ENCODE peak calls at places on chromosomes 5 and 9, in eight cellular contexts. One of them, this sample, is unnamed.

GRCh38 chr9:70259512-70259802 is 679 bp downstream of the SMC5 start:
- DNase-seq in GM04504: no peak
- DNase-seq in stimulated activated CD8-positive, alpha-beta memory T cell treated with anti-CD3 and anti-CD28 coated beads, Interleukin-15, amount 100 ng/mL, for 48 hours: no peak
- DNase-seq in PC-9: no peak
- DNase-seq in amygdala: no peak
- DNase-seq in pancreas: no peak
- DNase-seq in GM10248: no peak
- DNase-seq in activated CD4-positive, alpha-beta T cell treated with anti-CD3 and anti-CD28 coated beads, Interleukin-2, amount 10 ng/mL, durations not matched to agents 7 days and 5 days: no peak
- DNase-seq in this sample: no peak

GRCh38 chr5:14410068-14410941 is 171.3 kb upstream of the OTULINL start:
- DNase-seq in GM04504: no peak
- DNase-seq in stimulated activated CD8-positive, alpha-beta memory T cell treated with anti-CD3 and anti-CD28 coated beads, Interleukin-15, amount 100 ng/mL, for 48 hours: no peak
- DNase-seq in PC-9: no peak
- DNase-seq in amygdala: no peak
- DNase-seq in pancreas: no peak
- DNase-seq in GM10248: no peak
- DNase-seq in activated CD4-positive, alpha-beta T cell treated with anti-CD3 and anti-CD28 coated beads, Interleukin-2, amount 10 ng/mL, durations not matched to agents 7 days and 5 days: no peak
- DNase-seq in this sample: peak

GRCh38 chr5:74370168-74370567 is 270.4 kb downstream of the ENC1 start:
- DNase-seq in GM04504: no peak
- DNase-seq in stimulated activated CD8-positive, alpha-beta memory T cell treated with anti-CD3 and anti-CD28 coated beads, Interleukin-15, amount 100 ng/mL, for 48 hours: no peak
- DNase-seq in PC-9: no peak
- DNase-seq in amygdala: no peak
- DNase-seq in pancreas: no peak
- DNase-seq in GM10248: no peak
- DNase-seq in activated CD4-positive, alpha-beta T cell treated with anti-CD3 and anti-CD28 coated beads, Interleukin-2, amount 10 ng/mL, durations not matched to agents 7 days and 5 days: no peak
- DNase-seq in this sample: no peak

GRCh38 chr9:5042661-5043178 is 57.6 kb downstream of the JAK2 start:
- DNase-seq in GM04504: no peak
- DNase-seq in stimulated activated CD8-positive, alpha-beta memory T cell treated with anti-CD3 and anti-CD28 coated beads, Interleukin-15, amount 100 ng/mL, for 48 hours: no peak
- DNase-seq in PC-9: no peak
- DNase-seq in amygdala: no peak
- DNase-seq in pancreas: peak
- DNase-seq in GM10248: no peak
- DNase-seq in activated CD4-positive, alpha-beta T cell treated with anti-CD3 and anti-CD28 coated beads, Interleukin-2, amount 10 ng/mL, durations not matched to agents 7 days and 5 days: no peak
- DNase-seq in this sample: no peak

GRCh38 chr5:143657814-143658395 is 154.1 kb upstream of the HMHB1 start:
- DNase-seq in GM04504: no peak
- DNase-seq in stimulated activated CD8-positive, alpha-beta memory T cell treated with anti-CD3 and anti-CD28 coated beads, Interleukin-15, amount 100 ng/mL, for 48 hours: no peak
- DNase-seq in PC-9: peak
- DNase-seq in amygdala: no peak
- DNase-seq in pancreas: no peak
- DNase-seq in GM10248: no peak
- DNase-seq in activated CD4-positive, alpha-beta T cell treated with anti-CD3 and anti-CD28 coated beads, Interleukin-2, amount 10 ng/mL, durations not matched to agents 7 days and 5 days: no peak
- DNase-seq in this sample: no peak

GRCh38 chr5:64925123-64925522 is 156.4 kb downstream of the CWC27 start:
- DNase-seq in GM04504: no peak
- DNase-seq in stimulated activated CD8-positive, alpha-beta memory T cell treated with anti-CD3 and anti-CD28 coated beads, Interleukin-15, amount 100 ng/mL, for 48 hours: no peak
- DNase-seq in PC-9: no peak
- DNase-seq in amygdala: no peak
- DNase-seq in pancreas: no peak
- DNase-seq in GM10248: no peak
- DNase-seq in activated CD4-positive, alpha-beta T cell treated with anti-CD3 and anti-CD28 coated beads, Interleukin-2, amount 10 ng/mL, durations not matched to agents 7 days and 5 days: no peak
- DNase-seq in this sample: no peak

GRCh38 chr9:134807726-134808125 is 72.9 kb upstream of the FCN2 start:
- DNase-seq in GM04504: peak
- DNase-seq in stimulated activated CD8-positive, alpha-beta memory T cell treated with anti-CD3 and anti-CD28 coated beads, Interleukin-15, amount 100 ng/mL, for 48 hours: no peak
- DNase-seq in PC-9: no peak
- DNase-seq in amygdala: no peak
- DNase-seq in pancreas: no peak
- DNase-seq in GM10248: no peak
- DNase-seq in activated CD4-positive, alpha-beta T cell treated with anti-CD3 and anti-CD28 coated beads, Interleukin-2, amount 10 ng/mL, durations not matched to agents 7 days and 5 days: no peak
- DNase-seq in this sample: peak

GRCh38 chr5:40646286-40646685 is 33.4 kb upstream of the PTGER4 start:
- DNase-seq in GM04504: no peak
- DNase-seq in stimulated activated CD8-positive, alpha-beta memory T cell treated with anti-CD3 and anti-CD28 coated beads, Interleukin-15, amount 100 ng/mL, for 48 hours: no peak
- DNase-seq in PC-9: no peak
- DNase-seq in amygdala: no peak
- DNase-seq in pancreas: no peak
- DNase-seq in GM10248: no peak
- DNase-seq in activated CD4-positive, alpha-beta T cell treated with anti-CD3 and anti-CD28 coated beads, Interleukin-2, amount 10 ng/mL, durations not matched to agents 7 days and 5 days: no peak
- DNase-seq in this sample: no peak

GRCh38 chr5:57216714-57217113 is 42.9 kb downstream of the GPBP1 start:
- DNase-seq in GM04504: no peak
- DNase-seq in stimulated activated CD8-positive, alpha-beta memory T cell treated with anti-CD3 and anti-CD28 coated beads, Interleukin-15, amount 100 ng/mL, for 48 hours: no peak
- DNase-seq in PC-9: peak
- DNase-seq in amygdala: no peak
- DNase-seq in pancreas: no peak
- DNase-seq in GM10248: no peak
- DNase-seq in activated CD4-positive, alpha-beta T cell treated with anti-CD3 and anti-CD28 coated beads, Interleukin-2, amount 10 ng/mL, durations not matched to agents 7 days and 5 days: no peak
- DNase-seq in this sample: peak

GRCh38 chr9:121698627-121699270 is 47.3 kb downstream of the DAB2IP start:
- DNase-seq in GM04504: no peak
- DNase-seq in stimulated activated CD8-positive, alpha-beta memory T cell treated with anti-CD3 and anti-CD28 coated beads, Interleukin-15, amount 100 ng/mL, for 48 hours: no peak
- DNase-seq in PC-9: no peak
- DNase-seq in amygdala: no peak
- DNase-seq in pancreas: peak
- DNase-seq in GM10248: peak
- DNase-seq in activated CD4-positive, alpha-beta T cell treated with anti-CD3 and anti-CD28 coated beads, Interleukin-2, amount 10 ng/mL, durations not matched to agents 7 days and 5 days: peak
- DNase-seq in this sample: no peak

GRCh38 chr9:6644346-6645152 is 980 bp downstream of the GLDC start:
- DNase-seq in GM04504: no peak
- DNase-seq in stimulated activated CD8-positive, alpha-beta memory T cell treated with anti-CD3 and anti-CD28 coated beads, Interleukin-15, amount 100 ng/mL, for 48 hours: no peak
- DNase-seq in PC-9: no peak
- DNase-seq in amygdala: no peak
- DNase-seq in pancreas: no peak
- DNase-seq in GM10248: peak
- DNase-seq in activated CD4-positive, alpha-beta T cell treated with anti-CD3 and anti-CD28 coated beads, Interleukin-2, amount 10 ng/mL, durations not matched to agents 7 days and 5 days: no peak
- DNase-seq in this sample: no peak

GRCh38 chr5:98741926-98742325 is 31.5 kb upstream of the RGMB start:
- DNase-seq in GM04504: no peak
- DNase-seq in stimulated activated CD8-positive, alpha-beta memory T cell treated with anti-CD3 and anti-CD28 coated beads, Interleukin-15, amount 100 ng/mL, for 48 hours: no peak
- DNase-seq in PC-9: no peak
- DNase-seq in amygdala: no peak
- DNase-seq in pancreas: no peak
- DNase-seq in GM10248: no peak
- DNase-seq in activated CD4-positive, alpha-beta T cell treated with anti-CD3 and anti-CD28 coated beads, Interleukin-2, amount 10 ng/mL, durations not matched to agents 7 days and 5 days: no peak
- DNase-seq in this sample: no peak

GRCh38 chr5:157143127-157143959 is 678 bp upstream of the MED7 start:
- DNase-seq in GM04504: peak
- DNase-seq in stimulated activated CD8-positive, alpha-beta memory T cell treated with anti-CD3 and anti-CD28 coated beads, Interleukin-15, amount 100 ng/mL, for 48 hours: no peak
- DNase-seq in PC-9: no peak
- DNase-seq in amygdala: peak
- DNase-seq in pancreas: peak
- DNase-seq in GM10248: peak
- DNase-seq in activated CD4-positive, alpha-beta T cell treated with anti-CD3 and anti-CD28 coated beads, Interleukin-2, amount 10 ng/mL, durations not matched to agents 7 days and 5 days: peak
- DNase-seq in this sample: peak

GRCh38 chr5:50733737-50734136 is 67.3 kb downstream of the PARP8 start:
- DNase-seq in GM04504: no peak
- DNase-seq in stimulated activated CD8-positive, alpha-beta memory T cell treated with anti-CD3 and anti-CD28 coated beads, Interleukin-15, amount 100 ng/mL, for 48 hours: no peak
- DNase-seq in PC-9: no peak
- DNase-seq in amygdala: no peak
- DNase-seq in pancreas: no peak
- DNase-seq in GM10248: no peak
- DNase-seq in activated CD4-positive, alpha-beta T cell treated with anti-CD3 and anti-CD28 coated beads, Interleukin-2, amount 10 ng/mL, durations not matched to agents 7 days and 5 days: no peak
- DNase-seq in this sample: no peak

GRCh38 chr9:111036946-111037743 is 1.1 kb downstream of the LPAR1 start:
- DNase-seq in GM04504: no peak
- DNase-seq in stimulated activated CD8-positive, alpha-beta memory T cell treated with anti-CD3 and anti-CD28 coated beads, Interleukin-15, amount 100 ng/mL, for 48 hours: no peak
- DNase-seq in PC-9: no peak
- DNase-seq in amygdala: peak
- DNase-seq in pancreas: no peak
- DNase-seq in GM10248: no peak
- DNase-seq in activated CD4-positive, alpha-beta T cell treated with anti-CD3 and anti-CD28 coated beads, Interleukin-2, amount 10 ng/mL, durations not matched to agents 7 days and 5 days: no peak
- DNase-seq in this sample: peak

GRCh38 chr5:145981612-145982571 is 45.5 kb downstream of the SH3RF2 start:
- DNase-seq in GM04504: no peak
- DNase-seq in stimulated activated CD8-positive, alpha-beta memory T cell treated with anti-CD3 and anti-CD28 coated beads, Interleukin-15, amount 100 ng/mL, for 48 hours: no peak
- DNase-seq in PC-9: peak
- DNase-seq in amygdala: no peak
- DNase-seq in pancreas: no peak
- DNase-seq in GM10248: no peak
- DNase-seq in activated CD4-positive, alpha-beta T cell treated with anti-CD3 and anti-CD28 coated beads, Interleukin-2, amount 10 ng/mL, durations not matched to agents 7 days and 5 days: no peak
- DNase-seq in this sample: no peak

GRCh38 chr9:93452710-93453046 is 703 bp downstream of the FAM120AOS start:
- DNase-seq in GM04504: no peak
- DNase-seq in stimulated activated CD8-positive, alpha-beta memory T cell treated with anti-CD3 and anti-CD28 coated beads, Interleukin-15, amount 100 ng/mL, for 48 hours: no peak
- DNase-seq in PC-9: peak
- DNase-seq in amygdala: no peak
- DNase-seq in pancreas: no peak
- DNase-seq in GM10248: no peak
- DNase-seq in activated CD4-positive, alpha-beta T cell treated with anti-CD3 and anti-CD28 coated beads, Interleukin-2, amount 10 ng/mL, durations not matched to agents 7 days and 5 days: no peak
- DNase-seq in this sample: no peak

GRCh38 chr5:2997179-2997578 is 245.7 kb upstream of the IRX2 start:
- DNase-seq in GM04504: no peak
- DNase-seq in stimulated activated CD8-positive, alpha-beta memory T cell treated with anti-CD3 and anti-CD28 coated beads, Interleukin-15, amount 100 ng/mL, for 48 hours: no peak
- DNase-seq in PC-9: no peak
- DNase-seq in amygdala: no peak
- DNase-seq in pancreas: no peak
- DNase-seq in GM10248: no peak
- DNase-seq in activated CD4-positive, alpha-beta T cell treated with anti-CD3 and anti-CD28 coated beads, Interleukin-2, amount 10 ng/mL, durations not matched to agents 7 days and 5 days: no peak
- DNase-seq in this sample: no peak

GRCh38 chr9:93270976-93271375 is 87.0 kb downstream of the WNK2 start:
- DNase-seq in GM04504: no peak
- DNase-seq in stimulated activated CD8-positive, alpha-beta memory T cell treated with anti-CD3 and anti-CD28 coated beads, Interleukin-15, amount 100 ng/mL, for 48 hours: no peak
- DNase-seq in PC-9: no peak
- DNase-seq in amygdala: no peak
- DNase-seq in pancreas: no peak
- DNase-seq in GM10248: peak
- DNase-seq in activated CD4-positive, alpha-beta T cell treated with anti-CD3 and anti-CD28 coated beads, Interleukin-2, amount 10 ng/mL, durations not matched to agents 7 days and 5 days: peak
- DNase-seq in this sample: no peak

GRCh38 chr5:3361811-3362605 is 233.6 kb upstream of the IRX1 start:
- DNase-seq in GM04504: no peak
- DNase-seq in stimulated activated CD8-positive, alpha-beta memory T cell treated with anti-CD3 and anti-CD28 coated beads, Interleukin-15, amount 100 ng/mL, for 48 hours: no peak
- DNase-seq in PC-9: no peak
- DNase-seq in amygdala: no peak
- DNase-seq in pancreas: no peak
- DNase-seq in GM10248: no peak
- DNase-seq in activated CD4-positive, alpha-beta T cell treated with anti-CD3 and anti-CD28 coated beads, Interleukin-2, amount 10 ng/mL, durations not matched to agents 7 days and 5 days: no peak
- DNase-seq in this sample: no peak

GRCh38 chr5:43396762-43397304 is 15.4 kb downstream of the CCL28 start:
- DNase-seq in GM04504: no peak
- DNase-seq in stimulated activated CD8-positive, alpha-beta memory T cell treated with anti-CD3 and anti-CD28 coated beads, Interleukin-15, amount 100 ng/mL, for 48 hours: peak
- DNase-seq in PC-9: no peak
- DNase-seq in amygdala: no peak
- DNase-seq in pancreas: peak
- DNase-seq in GM10248: peak
- DNase-seq in activated CD4-positive, alpha-beta T cell treated with anti-CD3 and anti-CD28 coated beads, Interleukin-2, amount 10 ng/mL, durations not matched to agents 7 days and 5 days: peak
- DNase-seq in this sample: peak

GRCh38 chr5:157215826-157216167 is 35.2 kb downstream of the ITK start:
- DNase-seq in GM04504: no peak
- DNase-seq in stimulated activated CD8-positive, alpha-beta memory T cell treated with anti-CD3 and anti-CD28 coated beads, Interleukin-15, amount 100 ng/mL, for 48 hours: no peak
- DNase-seq in PC-9: no peak
- DNase-seq in amygdala: no peak
- DNase-seq in pancreas: no peak
- DNase-seq in GM10248: no peak
- DNase-seq in activated CD4-positive, alpha-beta T cell treated with anti-CD3 and anti-CD28 coated beads, Interleukin-2, amount 10 ng/mL, durations not matched to agents 7 days and 5 days: no peak
- DNase-seq in this sample: no peak

GRCh38 chr9:86891886-86892437 is 55.3 kb downstream of the GAS1 start:
- DNase-seq in GM04504: no peak
- DNase-seq in stimulated activated CD8-positive, alpha-beta memory T cell treated with anti-CD3 and anti-CD28 coated beads, Interleukin-15, amount 100 ng/mL, for 48 hours: no peak
- DNase-seq in PC-9: no peak
- DNase-seq in amygdala: no peak
- DNase-seq in pancreas: no peak
- DNase-seq in GM10248: no peak
- DNase-seq in activated CD4-positive, alpha-beta T cell treated with anti-CD3 and anti-CD28 coated beads, Interleukin-2, amount 10 ng/mL, durations not matched to agents 7 days and 5 days: no peak
- DNase-seq in this sample: no peak

GRCh38 chr9:93111371-93112115 is 15.5 kb downstream of the CARD19 start:
- DNase-seq in GM04504: no peak
- DNase-seq in stimulated activated CD8-positive, alpha-beta memory T cell treated with anti-CD3 and anti-CD28 coated beads, Interleukin-15, amount 100 ng/mL, for 48 hours: no peak
- DNase-seq in PC-9: peak
- DNase-seq in amygdala: no peak
- DNase-seq in pancreas: peak
- DNase-seq in GM10248: no peak
- DNase-seq in activated CD4-positive, alpha-beta T cell treated with anti-CD3 and anti-CD28 coated beads, Interleukin-2, amount 10 ng/mL, durations not matched to agents 7 days and 5 days: no peak
- DNase-seq in this sample: peak

GRCh38 chr5:81530919-81531318 is 137.0 kb upstream of the ACOT12 start:
- DNase-seq in GM04504: no peak
- DNase-seq in stimulated activated CD8-positive, alpha-beta memory T cell treated with anti-CD3 and anti-CD28 coated beads, Interleukin-15, amount 100 ng/mL, for 48 hours: no peak
- DNase-seq in PC-9: no peak
- DNase-seq in amygdala: no peak
- DNase-seq in pancreas: no peak
- DNase-seq in GM10248: no peak
- DNase-seq in activated CD4-positive, alpha-beta T cell treated with anti-CD3 and anti-CD28 coated beads, Interleukin-2, amount 10 ng/mL, durations not matched to agents 7 days and 5 days: no peak
- DNase-seq in this sample: peak

GRCh38 chr5:157222506-157223230 is 42.0 kb downstream of the ITK start:
- DNase-seq in GM04504: peak
- DNase-seq in stimulated activated CD8-positive, alpha-beta memory T cell treated with anti-CD3 and anti-CD28 coated beads, Interleukin-15, amount 100 ng/mL, for 48 hours: no peak
- DNase-seq in PC-9: no peak
- DNase-seq in amygdala: no peak
- DNase-seq in pancreas: no peak
- DNase-seq in GM10248: no peak
- DNase-seq in activated CD4-positive, alpha-beta T cell treated with anti-CD3 and anti-CD28 coated beads, Interleukin-2, amount 10 ng/mL, durations not matched to agents 7 days and 5 days: peak
- DNase-seq in this sample: peak

GRCh38 chr5:139746691-139747582 is 48.7 kb upstream of the PSD2 start:
- DNase-seq in GM04504: no peak
- DNase-seq in stimulated activated CD8-positive, alpha-beta memory T cell treated with anti-CD3 and anti-CD28 coated beads, Interleukin-15, amount 100 ng/mL, for 48 hours: peak
- DNase-seq in PC-9: no peak
- DNase-seq in amygdala: no peak
- DNase-seq in pancreas: peak
- DNase-seq in GM10248: peak
- DNase-seq in activated CD4-positive, alpha-beta T cell treated with anti-CD3 and anti-CD28 coated beads, Interleukin-2, amount 10 ng/mL, durations not matched to agents 7 days and 5 days: peak
- DNase-seq in this sample: no peak

GRCh38 chr5:121915765-121916164 is 46.0 kb upstream of the SRFBP1 start:
- DNase-seq in GM04504: peak
- DNase-seq in stimulated activated CD8-positive, alpha-beta memory T cell treated with anti-CD3 and anti-CD28 coated beads, Interleukin-15, amount 100 ng/mL, for 48 hours: no peak
- DNase-seq in PC-9: no peak
- DNase-seq in amygdala: no peak
- DNase-seq in pancreas: peak
- DNase-seq in GM10248: no peak
- DNase-seq in activated CD4-positive, alpha-beta T cell treated with anti-CD3 and anti-CD28 coated beads, Interleukin-2, amount 10 ng/mL, durations not matched to agents 7 days and 5 days: no peak
- DNase-seq in this sample: no peak

GRCh38 chr5:109281136-109281690 is 128.6 kb downstream of the PJA2 start:
- DNase-seq in GM04504: no peak
- DNase-seq in stimulated activated CD8-positive, alpha-beta memory T cell treated with anti-CD3 and anti-CD28 coated beads, Interleukin-15, amount 100 ng/mL, for 48 hours: no peak
- DNase-seq in PC-9: no peak
- DNase-seq in amygdala: no peak
- DNase-seq in pancreas: peak
- DNase-seq in GM10248: no peak
- DNase-seq in activated CD4-positive, alpha-beta T cell treated with anti-CD3 and anti-CD28 coated beads, Interleukin-2, amount 10 ng/mL, durations not matched to agents 7 days and 5 days: no peak
- DNase-seq in this sample: no peak

GRCh38 chr9:128764361-128764760 is 7.4 kb downstream of the ZER1 start:
- DNase-seq in GM04504: no peak
- DNase-seq in stimulated activated CD8-positive, alpha-beta memory T cell treated with anti-CD3 and anti-CD28 coated beads, Interleukin-15, amount 100 ng/mL, for 48 hours: no peak
- DNase-seq in PC-9: no peak
- DNase-seq in amygdala: no peak
- DNase-seq in pancreas: no peak
- DNase-seq in GM10248: no peak
- DNase-seq in activated CD4-positive, alpha-beta T cell treated with anti-CD3 and anti-CD28 coated beads, Interleukin-2, amount 10 ng/mL, durations not matched to agents 7 days and 5 days: no peak
- DNase-seq in this sample: no peak

This sample was measured in iris pigment epithelial cell.